ENCODE peak calls at places on chromosomes 13 and 19, in eight cellular contexts. One of them, this sample, is unnamed.

GRCh38 chr13:46641274-46642081 is 88.5 kb downstream of the LRCH1 start:
- DNase-seq in heart left ventricle: peak; percentile 58
- DNase-seq in upper lobe of left lung: no peak
- DNase-seq in breast epithelium: no peak
- DNase-seq in NB4: no peak
- DNase-seq in Peyer's patch: no peak
- DNase-seq in tibial nerve: no peak
- DNase-seq in body of pancreas: no peak
- DNase-seq in this sample: peak; percentile 85

GRCh38 chr13:33452873-33453558 is 167.5 kb upstream of the STARD13 start:
- DNase-seq in body of pancreas: peak; percentile 21
- DNase-seq in heart left ventricle: no peak
- DNase-seq in upper lobe of left lung: no peak
- DNase-seq in Peyer's patch: no peak
- DNase-seq in tibial nerve: no peak
- DNase-seq in breast epithelium: no peak
- DNase-seq in NB4: no peak
- DNase-seq in this sample: no peak

GRCh38 chr19:1026189-1027019 is at the start of gene CNN2:
- DNase-seq in heart left ventricle: peak; percentile 84
- DNase-seq in upper lobe of left lung: peak; percentile 89
- DNase-seq in breast epithelium: peak; percentile 85
- DNase-seq in Peyer's patch: peak; percentile 84
- DNase-seq in body of pancreas: peak; percentile 82
- DNase-seq in tibial nerve: peak; percentile 61
- DNase-seq in NB4: peak; percentile 73
- DNase-seq in this sample: peak; percentile 96

GRCh38 chr19:33110201-33110910 is 21.6 kb upstream of the WDR88 start:
- DNase-seq in body of pancreas: no peak
- DNase-seq in upper lobe of left lung: no peak
- DNase-seq in heart left ventricle: no peak
- DNase-seq in Peyer's patch: no peak
- DNase-seq in tibial nerve: no peak
- DNase-seq in breast epithelium: no peak
- DNase-seq in NB4: no peak
- DNase-seq in this sample: no peak

GRCh38 chr13:97067342-97067895 is 73.1 kb upstream of the OXGR1 start:
- DNase-seq in NB4: no peak
- DNase-seq in upper lobe of left lung: no peak
- DNase-seq in Peyer's patch: no peak
- DNase-seq in tibial nerve: no peak
- DNase-seq in breast epithelium: no peak
- DNase-seq in heart left ventricle: no peak
- DNase-seq in body of pancreas: no peak
- DNase-seq in this sample: no peak

GRCh38 chr19:39372047-39372802 is 18.7 kb downstream of the PAF1 start:
- DNase-seq in tibial nerve: peak; percentile 72
- DNase-seq in Peyer's patch: no peak
- DNase-seq in breast epithelium: peak; percentile 90
- DNase-seq in NB4: no peak
- DNase-seq in heart left ventricle: peak; percentile 88
- DNase-seq in upper lobe of left lung: peak; percentile 66
- DNase-seq in body of pancreas: peak; percentile 77
- DNase-seq in this sample: peak; percentile 95

GRCh38 chr13:107370036-107370785 is 802.3 kb upstream of the ARGLU1 start:
- DNase-seq in NB4: no peak
- DNase-seq in breast epithelium: no peak
- DNase-seq in Peyer's patch: no peak
- DNase-seq in heart left ventricle: no peak
- DNase-seq in tibial nerve: no peak
- DNase-seq in upper lobe of left lung: no peak
- DNase-seq in body of pancreas: no peak
- DNase-seq in this sample: no peak

GRCh38 chr19:19226663-19227062 is 14.9 kb downstream of the NCAN start:
- DNase-seq in heart left ventricle: no peak
- DNase-seq in Peyer's patch: no peak
- DNase-seq in breast epithelium: no peak
- DNase-seq in NB4: no peak
- DNase-seq in body of pancreas: no peak
- DNase-seq in tibial nerve: no peak
- DNase-seq in upper lobe of left lung: no peak
- DNase-seq in this sample: no peak

GRCh38 chr19:44003461-44004134 is 841 bp downstream of the ZNF230 start:
- DNase-seq in heart left ventricle: no peak
- DNase-seq in tibial nerve: no peak
- DNase-seq in body of pancreas: no peak
- DNase-seq in breast epithelium: no peak
- DNase-seq in Peyer's patch: no peak
- DNase-seq in NB4: peak; percentile 66
- DNase-seq in upper lobe of left lung: no peak
- DNase-seq in this sample: peak; percentile 82

GRCh38 chr19:36973844-36974195 is 57.7 kb downstream of the ZNF568 start:
- DNase-seq in NB4: no peak
- DNase-seq in tibial nerve: no peak
- DNase-seq in breast epithelium: no peak
- DNase-seq in upper lobe of left lung: no peak
- DNase-seq in heart left ventricle: no peak
- DNase-seq in Peyer's patch: no peak
- DNase-seq in body of pancreas: no peak
- DNase-seq in this sample: no peak

GRCh38 chr13:113763961-113764792 is 5.2 kb downstream of the TMEM255B start:
- DNase-seq in upper lobe of left lung: no peak
- DNase-seq in body of pancreas: no peak
- DNase-seq in Peyer's patch: peak; percentile 41
- DNase-seq in NB4: no peak
- DNase-seq in tibial nerve: no peak
- DNase-seq in breast epithelium: no peak
- DNase-seq in heart left ventricle: no peak
- DNase-seq in this sample: no peak

GRCh38 chr19:10271543-10272086 is 695 bp downstream of the ICAM1 start:
- DNase-seq in upper lobe of left lung: peak; percentile 45
- DNase-seq in breast epithelium: no peak
- DNase-seq in Peyer's patch: no peak
- DNase-seq in tibial nerve: no peak
- DNase-seq in heart left ventricle: no peak
- DNase-seq in body of pancreas: no peak
- DNase-seq in NB4: peak; percentile 77
- DNase-seq in this sample: peak; percentile 87

GRCh38 chr13:20831933-20832332 is 58.2 kb upstream of the EEF1AKMT1 start:
- DNase-seq in tibial nerve: no peak
- DNase-seq in heart left ventricle: no peak
- DNase-seq in upper lobe of left lung: no peak
- DNase-seq in Peyer's patch: no peak
- DNase-seq in breast epithelium: no peak
- DNase-seq in body of pancreas: no peak
- DNase-seq in NB4: no peak
- DNase-seq in this sample: no peak

GRCh38 chr19:20162821-20163220 is 4.2 kb upstream of the ZNF486 start:
- DNase-seq in body of pancreas: no peak
- DNase-seq in breast epithelium: no peak
- DNase-seq in heart left ventricle: no peak
- DNase-seq in tibial nerve: no peak
- DNase-seq in upper lobe of left lung: peak; percentile 54
- DNase-seq in NB4: peak; percentile 31
- DNase-seq in Peyer's patch: no peak
- DNase-seq in this sample: no peak

GRCh38 chr19:40286674-40287421 is 1.7 kb upstream of the AKT2 start:
- DNase-seq in Peyer's patch: no peak
- DNase-seq in upper lobe of left lung: no peak
- DNase-seq in NB4: no peak
- DNase-seq in breast epithelium: no peak
- DNase-seq in body of pancreas: no peak
- DNase-seq in heart left ventricle: no peak
- DNase-seq in tibial nerve: no peak
- DNase-seq in this sample: no peak

GRCh38 chr19:30665449-30665848 is 293.3 kb downstream of the ZNF536 start:
- DNase-seq in tibial nerve: no peak
- DNase-seq in breast epithelium: no peak
- DNase-seq in upper lobe of left lung: no peak
- DNase-seq in heart left ventricle: no peak
- DNase-seq in body of pancreas: peak; percentile 77
- DNase-seq in NB4: no peak
- DNase-seq in Peyer's patch: no peak
- DNase-seq in this sample: no peak

GRCh38 chr13:61685683-61686013 is 270.0 kb upstream of the PCDH20 start:
- DNase-seq in NB4: peak; percentile 11
- DNase-seq in heart left ventricle: no peak
- DNase-seq in body of pancreas: no peak
- DNase-seq in breast epithelium: no peak
- DNase-seq in upper lobe of left lung: no peak
- DNase-seq in Peyer's patch: no peak
- DNase-seq in tibial nerve: no peak
- DNase-seq in this sample: no peak

GRCh38 chr19:29562299-29563297 is 36.8 kb downstream of the VSTM2B start:
- DNase-seq in body of pancreas: no peak
- DNase-seq in heart left ventricle: no peak
- DNase-seq in breast epithelium: no peak
- DNase-seq in tibial nerve: no peak
- DNase-seq in NB4: no peak
- DNase-seq in Peyer's patch: no peak
- DNase-seq in upper lobe of left lung: no peak
- DNase-seq in this sample: peak; percentile 76

GRCh38 chr13:74464656-74465055 is 330.5 kb upstream of the KLF12 start:
- DNase-seq in upper lobe of left lung: no peak
- DNase-seq in NB4: no peak
- DNase-seq in breast epithelium: no peak
- DNase-seq in body of pancreas: no peak
- DNase-seq in tibial nerve: no peak
- DNase-seq in heart left ventricle: no peak
- DNase-seq in Peyer's patch: no peak
- DNase-seq in this sample: no peak

GRCh38 chr19:5073153-5073844 is 104.4 kb downstream of the KDM4B start:
- DNase-seq in heart left ventricle: no peak
- DNase-seq in tibial nerve: no peak
- DNase-seq in upper lobe of left lung: no peak
- DNase-seq in NB4: no peak
- DNase-seq in breast epithelium: no peak
- DNase-seq in Peyer's patch: no peak
- DNase-seq in body of pancreas: no peak
- DNase-seq in this sample: no peak

GRCh38 chr19:5075603-5076002 is 106.7 kb downstream of the KDM4B start:
- DNase-seq in NB4: peak; percentile 78
- DNase-seq in Peyer's patch: no peak
- DNase-seq in heart left ventricle: no peak
- DNase-seq in body of pancreas: no peak
- DNase-seq in upper lobe of left lung: no peak
- DNase-seq in breast epithelium: no peak
- DNase-seq in tibial nerve: no peak
- DNase-seq in this sample: no peak

GRCh38 chr19:5074830-5075394 is 106.0 kb downstream of the KDM4B start:
- DNase-seq in NB4: peak; percentile 25
- DNase-seq in upper lobe of left lung: no peak
- DNase-seq in Peyer's patch: no peak
- DNase-seq in heart left ventricle: no peak
- DNase-seq in body of pancreas: no peak
- DNase-seq in tibial nerve: no peak
- DNase-seq in breast epithelium: no peak
- DNase-seq in this sample: no peak

GRCh38 chr19:5076440-5077208 is 107.7 kb downstream of the KDM4B start:
- DNase-seq in NB4: no peak
- DNase-seq in tibial nerve: no peak
- DNase-seq in Peyer's patch: no peak
- DNase-seq in upper lobe of left lung: no peak
- DNase-seq in body of pancreas: no peak
- DNase-seq in heart left ventricle: no peak
- DNase-seq in breast epithelium: no peak
- DNase-seq in this sample: no peak

GRCh38 chr19:5074418-5074817 is 105.5 kb downstream of the KDM4B start:
- DNase-seq in upper lobe of left lung: no peak
- DNase-seq in heart left ventricle: no peak
- DNase-seq in body of pancreas: no peak
- DNase-seq in tibial nerve: no peak
- DNase-seq in breast epithelium: no peak
- DNase-seq in Peyer's patch: no peak
- DNase-seq in NB4: peak; percentile 72
- DNase-seq in this sample: no peak
- TF ChIP-seq POLR2A in upper lobe of left lung: no peak
- TF ChIP-seq POLR2A in heart left ventricle: no peak
- TF ChIP-seq POLR2A in body of pancreas: no peak
- TF ChIP-seq POLR2A in tibial nerve: no peak
- TF ChIP-seq POLR2A in breast epithelium: no peak
- TF ChIP-seq POLR2A in Peyer's patch: no peak
- TF ChIP-seq POLR2A in NB4: no peak
- TF ChIP-seq POLR2A in this sample: no peak

GRCh38 chr19:11339254-11340098 is at the start of gene RAB3D:
- DNase-seq in NB4: peak; percentile 93
- DNase-seq in heart left ventricle: peak; percentile 93
- DNase-seq in body of pancreas: peak; percentile 97
- DNase-seq in upper lobe of left lung: peak; percentile 96
- DNase-seq in tibial nerve: peak; percentile 85
- DNase-seq in breast epithelium: peak; percentile 83
- DNase-seq in Peyer's patch: peak; percentile 92
- DNase-seq in this sample: peak; percentile 91
- TF ChIP-seq CTCF in NB4: no peak
- TF ChIP-seq CTCF in heart left ventricle: no peak
- TF ChIP-seq CTCF in body of pancreas: no peak
- TF ChIP-seq CTCF in upper lobe of left lung: no peak
- TF ChIP-seq CTCF in tibial nerve: no peak
- TF ChIP-seq CTCF in breast epithelium: no peak
- TF ChIP-seq CTCF in Peyer's patch: no peak
- TF ChIP-seq CTCF in this sample: no peak

GRCh38 chr19:13153627-13154240 is 3.5 kb downstream of the IER2 start:
- DNase-seq in breast epithelium: peak; percentile 35
- DNase-seq in NB4: peak; percentile 63
- DNase-seq in heart left ventricle: no peak
- DNase-seq in body of pancreas: peak; percentile 60
- DNase-seq in tibial nerve: no peak
- DNase-seq in upper lobe of left lung: no peak
- DNase-seq in Peyer's patch: no peak
- DNase-seq in this sample: no peak
- TF ChIP-seq POLR2A in breast epithelium: no peak
- TF ChIP-seq POLR2A in NB4: no peak
- TF ChIP-seq POLR2A in heart left ventricle: no peak
- TF ChIP-seq POLR2A in body of pancreas: no peak
- TF ChIP-seq POLR2A in tibial nerve: no peak
- TF ChIP-seq POLR2A in upper lobe of left lung: no peak
- TF ChIP-seq POLR2A in Peyer's patch: no peak
- TF ChIP-seq POLR2A in this sample: no peak

GRCh38 chr13:31998131-31998530 is 33.4 kb upstream of the FRY start:
- DNase-seq in body of pancreas: no peak
- DNase-seq in heart left ventricle: no peak
- DNase-seq in Peyer's patch: peak; percentile 52
- DNase-seq in tibial nerve: no peak
- DNase-seq in upper lobe of left lung: no peak
- DNase-seq in breast epithelium: no peak
- DNase-seq in NB4: no peak
- DNase-seq in this sample: no peak

GRCh38 chr13:31997641-31998040 is 33.9 kb upstream of the FRY start:
- DNase-seq in breast epithelium: no peak
- DNase-seq in body of pancreas: no peak
- DNase-seq in upper lobe of left lung: no peak
- DNase-seq in NB4: no peak
- DNase-seq in Peyer's patch: no peak
- DNase-seq in heart left ventricle: no peak
- DNase-seq in tibial nerve: no peak
- DNase-seq in this sample: no peak

GRCh38 chr13:32001769-32002168 is 29.8 kb upstream of the FRY start:
- DNase-seq in body of pancreas: no peak
- DNase-seq in NB4: peak; percentile 29
- DNase-seq in heart left ventricle: no peak
- DNase-seq in upper lobe of left lung: no peak
- DNase-seq in Peyer's patch: no peak
- DNase-seq in tibial nerve: no peak
- DNase-seq in breast epithelium: no peak
- DNase-seq in this sample: no peak

GRCh38 chr13:32001392-32001768 is 30.2 kb upstream of the FRY start:
- DNase-seq in breast epithelium: no peak
- DNase-seq in upper lobe of left lung: peak; percentile 40
- DNase-seq in NB4: peak; percentile 91
- DNase-seq in tibial nerve: no peak
- DNase-seq in heart left ventricle: peak; percentile 65
- DNase-seq in Peyer's patch: no peak
- DNase-seq in body of pancreas: peak; percentile 79
- DNase-seq in this sample: no peak

GRCh38 chr13:31996611-31997010 is 35.0 kb upstream of the FRY start:
- DNase-seq in NB4: no peak
- DNase-seq in heart left ventricle: no peak
- DNase-seq in body of pancreas: no peak
- DNase-seq in breast epithelium: no peak
- DNase-seq in Peyer's patch: no peak
- DNase-seq in upper lobe of left lung: no peak
- DNase-seq in tibial nerve: no peak
- DNase-seq in this sample: no peak
- TF ChIP-seq CTCF in NB4: no peak
- TF ChIP-seq CTCF in heart left ventricle: no peak
- TF ChIP-seq CTCF in body of pancreas: no peak
- TF ChIP-seq CTCF in breast epithelium: no peak
- TF ChIP-seq CTCF in Peyer's patch: no peak
- TF ChIP-seq CTCF in upper lobe of left lung: no peak
- TF ChIP-seq CTCF in tibial nerve: no peak
- TF ChIP-seq CTCF in this sample: no peak

This sample was measured in lower leg skin.